ENCODE peak calls at places on chromosomes 2 and 18, in nine cellular contexts. One of them, this sample, is unnamed.

GRCh38 chr2:169027240-169027639 is 3.9 kb downstream of the ABCB11 start:
- DNase-seq in NT2/D1: no peak
- DNase-seq in endothelial cell of umbilical vein: no peak
- DNase-seq in neural progenitor cell: no peak
- DNase-seq in GM23248: no peak
- DNase-seq in SK-N-SH: no peak
- DNase-seq in keratinocyte: no peak
- DNase-seq in neuronal stem cell: no peak
- DNase-seq in mesendoderm: no peak
- DNase-seq in this sample: no peak

GRCh38 chr2:154900963-154901517 is 202.5 kb downstream of the KCNJ3 start:
- DNase-seq in neuronal stem cell: no peak
- DNase-seq in keratinocyte: no peak
- DNase-seq in endothelial cell of umbilical vein: no peak
- DNase-seq in neural progenitor cell: no peak
- DNase-seq in mesendoderm: no peak
- DNase-seq in GM23248: no peak
- DNase-seq in SK-N-SH: no peak
- DNase-seq in NT2/D1: no peak
- DNase-seq in this sample: no peak

GRCh38 chr2:234142530-234142929 is 92.0 kb downstream of the SPP2 start:
- DNase-seq in NT2/D1: no peak
- DNase-seq in keratinocyte: no peak
- DNase-seq in GM23248: peak; percentile 13
- DNase-seq in neural progenitor cell: no peak
- DNase-seq in SK-N-SH: no peak
- DNase-seq in mesendoderm: no peak
- DNase-seq in neuronal stem cell: no peak
- DNase-seq in endothelial cell of umbilical vein: no peak
- DNase-seq in this sample: no peak

GRCh38 chr2:12469053-12469625 is 247.6 kb upstream of the TRIB2 start:
- DNase-seq in GM23248: peak; percentile 25
- DNase-seq in SK-N-SH: no peak
- DNase-seq in neural progenitor cell: no peak
- DNase-seq in endothelial cell of umbilical vein: no peak
- DNase-seq in NT2/D1: no peak
- DNase-seq in keratinocyte: no peak
- DNase-seq in neuronal stem cell: no peak
- DNase-seq in mesendoderm: no peak
- DNase-seq in this sample: no peak

GRCh38 chr2:240573516-240574385 is 5.5 kb downstream of the RNPEPL1 start:
- DNase-seq in neural progenitor cell: no peak
- DNase-seq in mesendoderm: no peak
- DNase-seq in SK-N-SH: peak; percentile 22
- DNase-seq in endothelial cell of umbilical vein: no peak
- DNase-seq in neuronal stem cell: no peak
- DNase-seq in GM23248: no peak
- DNase-seq in NT2/D1: no peak
- DNase-seq in keratinocyte: no peak
- DNase-seq in this sample: no peak

GRCh38 chr18:76209597-76209996 is 285.4 kb downstream of the ZNF516 start:
- DNase-seq in SK-N-SH: no peak
- DNase-seq in GM23248: peak; percentile 90
- DNase-seq in neural progenitor cell: no peak
- DNase-seq in neuronal stem cell: no peak
- DNase-seq in endothelial cell of umbilical vein: no peak
- DNase-seq in mesendoderm: no peak
- DNase-seq in NT2/D1: no peak
- DNase-seq in keratinocyte: peak; percentile 21
- DNase-seq in this sample: peak; percentile 79

GRCh38 chr2:170843656-170844055 is 27.0 kb downstream of the GAD1 start:
- DNase-seq in mesendoderm: no peak
- DNase-seq in NT2/D1: no peak
- DNase-seq in endothelial cell of umbilical vein: peak; percentile 47
- DNase-seq in neural progenitor cell: no peak
- DNase-seq in GM23248: peak; percentile 79
- DNase-seq in SK-N-SH: no peak
- DNase-seq in keratinocyte: no peak
- DNase-seq in neuronal stem cell: no peak
- DNase-seq in this sample: peak; percentile 81

GRCh38 chr18:62069556-62069955 is 117.3 kb downstream of the PIGN start:
- DNase-seq in endothelial cell of umbilical vein: no peak
- DNase-seq in mesendoderm: no peak
- DNase-seq in neural progenitor cell: no peak
- DNase-seq in neuronal stem cell: no peak
- DNase-seq in SK-N-SH: no peak
- DNase-seq in keratinocyte: no peak
- DNase-seq in GM23248: no peak
- DNase-seq in NT2/D1: no peak
- DNase-seq in this sample: no peak

GRCh38 chr2:158969162-158969716 is 799 bp downstream of the TANC1 start:
- DNase-seq in endothelial cell of umbilical vein: peak; percentile 44
- DNase-seq in GM23248: peak; percentile 34
- DNase-seq in SK-N-SH: no peak
- DNase-seq in neuronal stem cell: peak; percentile 11
- DNase-seq in neural progenitor cell: no peak
- DNase-seq in NT2/D1: no peak
- DNase-seq in mesendoderm: no peak
- DNase-seq in keratinocyte: no peak
- DNase-seq in this sample: no peak

GRCh38 chr2:67277450-67277849 is 119.7 kb upstream of the ETAA1 start:
- DNase-seq in SK-N-SH: no peak
- DNase-seq in GM23248: no peak
- DNase-seq in neuronal stem cell: no peak
- DNase-seq in NT2/D1: no peak
- DNase-seq in keratinocyte: no peak
- DNase-seq in neural progenitor cell: peak; percentile 27
- DNase-seq in mesendoderm: peak; percentile 43
- DNase-seq in endothelial cell of umbilical vein: no peak
- DNase-seq in this sample: no peak

GRCh38 chr2:33441235-33441810 is 35.1 kb upstream of the RASGRP3 start:
- DNase-seq in mesendoderm: peak; percentile 71
- DNase-seq in neuronal stem cell: peak; percentile 26
- DNase-seq in GM23248: peak; percentile 84
- DNase-seq in endothelial cell of umbilical vein: peak; percentile 79
- DNase-seq in NT2/D1: peak; percentile 52
- DNase-seq in keratinocyte: no peak
- DNase-seq in neural progenitor cell: peak; percentile 70
- DNase-seq in SK-N-SH: peak; percentile 56
- DNase-seq in this sample: peak; percentile 56

GRCh38 chr18:49725809-49726514 is 87.4 kb downstream of the ACAA2 start:
- DNase-seq in neuronal stem cell: peak; percentile 61
- DNase-seq in mesendoderm: peak; percentile 100
- DNase-seq in NT2/D1: peak; percentile 52
- DNase-seq in keratinocyte: no peak
- DNase-seq in endothelial cell of umbilical vein: peak; percentile 87
- DNase-seq in neural progenitor cell: peak; percentile 83
- DNase-seq in SK-N-SH: peak; percentile 29
- DNase-seq in GM23248: peak; percentile 95
- DNase-seq in this sample: peak; percentile 99

GRCh38 chr18:25896178-25896780 is 194.1 kb downstream of the SS18 start:
- DNase-seq in mesendoderm: peak; percentile 58
- DNase-seq in neuronal stem cell: peak; percentile 27
- DNase-seq in GM23248: peak; percentile 67
- DNase-seq in neural progenitor cell: peak; percentile 70
- DNase-seq in keratinocyte: no peak
- DNase-seq in NT2/D1: peak; percentile 1
- DNase-seq in endothelial cell of umbilical vein: peak; percentile 62
- DNase-seq in SK-N-SH: peak; percentile 60
- DNase-seq in this sample: peak; percentile 41

GRCh38 chr2:72917138-72917874 is at the start of gene EMX1:
- DNase-seq in endothelial cell of umbilical vein: no peak
- DNase-seq in neural progenitor cell: peak; percentile 92
- DNase-seq in mesendoderm: peak; percentile 93
- DNase-seq in GM23248: peak; percentile 46
- DNase-seq in keratinocyte: no peak
- DNase-seq in SK-N-SH: peak; percentile 77
- DNase-seq in NT2/D1: no peak
- DNase-seq in neuronal stem cell: peak; percentile 83
- DNase-seq in this sample: no peak

GRCh38 chr2:220553150-220553549 is 925.7 kb downstream of the SLC4A3 start:
- DNase-seq in neural progenitor cell: no peak
- DNase-seq in endothelial cell of umbilical vein: no peak
- DNase-seq in mesendoderm: no peak
- DNase-seq in GM23248: no peak
- DNase-seq in SK-N-SH: no peak
- DNase-seq in keratinocyte: no peak
- DNase-seq in NT2/D1: no peak
- DNase-seq in neuronal stem cell: no peak
- DNase-seq in this sample: no peak

DNA sequence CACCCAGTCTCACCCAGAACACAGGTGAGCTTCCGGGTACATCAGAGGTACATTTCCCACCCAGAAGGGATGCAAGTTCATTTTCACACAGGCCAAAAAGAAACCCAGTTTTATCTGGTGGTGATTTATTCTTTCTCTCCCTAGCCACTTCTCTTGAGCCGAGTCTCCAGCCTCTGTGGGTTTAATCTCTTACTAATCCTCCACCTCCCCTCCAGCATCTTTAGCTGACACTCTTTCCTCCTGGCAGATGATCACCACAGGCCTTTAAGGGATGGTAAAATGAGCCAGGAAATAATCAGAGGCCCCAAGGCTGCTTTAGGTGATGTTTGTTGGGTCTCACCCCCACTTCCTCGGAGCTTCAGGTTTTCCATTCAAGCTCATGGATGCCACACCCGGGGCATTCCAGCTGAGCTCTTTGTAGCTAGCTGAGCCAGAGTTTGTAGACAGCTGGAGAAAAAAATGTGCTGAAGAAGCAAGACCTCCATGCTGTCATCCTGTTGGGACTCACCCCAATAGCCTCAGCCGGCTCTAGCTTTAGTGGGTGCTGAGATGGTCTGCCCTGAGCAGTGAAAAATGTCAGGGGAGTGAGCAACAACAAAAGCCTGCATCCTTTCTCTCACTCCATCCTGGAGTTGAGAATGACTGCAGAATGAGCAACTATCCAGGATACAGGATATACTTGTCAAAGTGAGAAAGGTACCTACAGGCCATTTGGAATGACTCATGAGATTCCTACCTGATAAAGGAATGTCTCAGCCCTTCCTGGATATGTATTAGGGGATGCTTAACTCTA is 145.9 kb upstream of the DLX2 start:
- DNase-seq in neuronal stem cell: no peak
- DNase-seq in mesendoderm: peak; percentile 96
- DNase-seq in neural progenitor cell: peak; percentile 30
- DNase-seq in SK-N-SH: no peak
- DNase-seq in NT2/D1: no peak
- DNase-seq in GM23248: peak; percentile 80
- DNase-seq in endothelial cell of umbilical vein: peak; percentile 59
- DNase-seq in keratinocyte: peak; percentile 84
- DNase-seq in this sample: peak; percentile 83
- H3K4me1 ChIP-seq in neuronal stem cell: peaks cover 7% of the 10 kb centered on the region
- H3K4me1 ChIP-seq in mesendoderm: peaks cover 4% of the 10 kb centered on the region
- H3K4me1 ChIP-seq in neural progenitor cell: peaks cover 12% of the 10 kb centered on the region
- H3K4me1 ChIP-seq in SK-N-SH: peaks cover 52% of the 10 kb centered on the region
- H3K4me1 ChIP-seq in NT2/D1: peaks cover 7% of the 10 kb centered on the region
- H3K4me1 ChIP-seq in GM23248: peaks cover 61% of the 10 kb centered on the region
- H3K4me1 ChIP-seq in endothelial cell of umbilical vein: peaks cover 70% of the 10 kb centered on the region
- H3K4me1 ChIP-seq in keratinocyte: peaks cover 70% of the 10 kb centered on the region
- H3K4me1 ChIP-seq in this sample: peaks cover 37% of the 10 kb centered on the region

DNA sequence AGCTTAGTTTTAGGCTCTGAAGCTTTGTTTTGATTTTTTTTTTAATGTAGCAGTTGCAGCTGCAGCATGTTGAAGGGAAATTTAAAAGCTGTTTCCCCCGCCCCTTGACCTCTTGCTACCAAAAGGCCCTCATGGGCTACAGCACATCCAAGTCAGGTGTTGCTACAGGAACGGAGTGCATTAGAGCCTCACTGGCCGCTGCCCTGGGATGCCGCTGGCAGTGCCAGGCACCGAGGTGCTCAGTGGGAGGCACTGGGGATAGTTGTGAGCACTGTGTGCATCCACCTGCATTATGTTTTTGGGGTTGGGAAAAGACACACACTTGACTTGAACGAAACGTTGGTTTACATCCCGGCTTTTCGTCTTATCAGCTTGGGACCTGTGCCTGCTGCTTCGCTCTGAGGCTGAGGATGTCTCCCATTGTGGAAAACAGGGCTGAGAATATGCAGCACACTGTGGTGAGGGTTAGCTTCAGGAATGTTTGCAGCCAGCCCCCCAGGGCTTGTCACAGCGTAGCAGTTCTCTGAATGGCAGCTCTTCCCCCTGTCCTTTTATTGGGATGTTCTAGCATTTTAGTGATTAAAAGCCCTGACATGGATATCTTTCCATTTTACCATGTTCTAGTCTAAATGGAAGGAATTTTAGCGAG is 24.1 kb downstream of the DCDC2C start:
- DNase-seq in SK-N-SH: no peak
- DNase-seq in keratinocyte: no peak
- DNase-seq in endothelial cell of umbilical vein: no peak
- DNase-seq in neuronal stem cell: peak; percentile 6
- DNase-seq in GM23248: no peak
- DNase-seq in mesendoderm: peak; percentile 86
- DNase-seq in neural progenitor cell: peak; percentile 54
- DNase-seq in NT2/D1: peak; percentile 58
- DNase-seq in this sample: no peak
- H3K9ac ChIP-seq in SK-N-SH: no peak overlapping the region
- H3K9ac ChIP-seq in keratinocyte: no peak overlapping the region
- H3K9ac ChIP-seq in endothelial cell of umbilical vein: no peak overlapping the region
- H3K9ac ChIP-seq in neuronal stem cell: no peak overlapping the region
- H3K9ac ChIP-seq in GM23248: no peak overlapping the region
- H3K9ac ChIP-seq in mesendoderm: peak overlapping the region; percentile 65
- H3K9ac ChIP-seq in neural progenitor cell: no peak overlapping the region
- H3K9ac ChIP-seq in NT2/D1: peak overlapping the region; percentile 59
- H3K9ac ChIP-seq in this sample: no peak overlapping the region

DNA sequence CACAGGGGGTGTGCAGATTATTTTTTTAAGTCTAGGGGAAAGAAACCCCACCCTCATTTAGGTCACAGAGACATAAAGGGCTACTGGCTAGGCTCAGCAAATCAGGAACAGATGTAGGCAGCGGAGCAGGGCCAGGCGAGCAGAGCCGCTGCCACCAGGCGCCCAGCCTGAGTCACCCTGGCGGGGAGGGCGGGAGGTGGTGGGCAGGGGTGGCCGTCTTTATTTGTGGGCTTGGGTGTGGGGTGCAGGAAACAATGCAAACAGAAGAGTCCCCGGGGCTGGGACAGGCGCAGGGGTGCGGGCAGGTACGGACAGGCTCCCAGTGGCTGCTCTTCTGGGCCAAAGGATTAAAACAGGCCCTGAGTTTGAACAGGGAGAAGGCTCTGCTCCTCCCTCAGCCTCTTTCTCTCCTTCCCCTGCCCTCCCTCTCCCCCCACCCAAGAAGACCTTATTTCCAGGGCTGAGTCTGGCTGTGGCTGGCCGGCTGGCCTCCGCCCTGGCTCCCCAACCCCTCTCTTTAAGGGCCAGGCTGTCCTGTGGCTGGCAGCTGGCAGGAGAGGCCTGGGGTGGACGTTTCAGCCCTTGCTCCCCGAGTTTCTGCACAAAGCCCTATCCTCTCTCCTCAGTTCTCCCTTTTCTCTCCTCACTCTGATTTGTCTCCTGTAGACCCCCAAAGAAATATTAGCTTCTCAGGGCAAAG is 142.9 kb upstream of the SMAD2 start:
- DNase-seq in neuronal stem cell: no peak
- DNase-seq in neural progenitor cell: peak; percentile 17
- DNase-seq in endothelial cell of umbilical vein: no peak
- DNase-seq in keratinocyte: peak; percentile 48
- DNase-seq in GM23248: peak; percentile 79
- DNase-seq in NT2/D1: no peak
- DNase-seq in mesendoderm: no peak
- DNase-seq in SK-N-SH: peak; percentile 87
- DNase-seq in this sample: no peak
- H3K4me1 ChIP-seq in neuronal stem cell: peaks cover 3% of the 10 kb centered on the region
- H3K4me1 ChIP-seq in neural progenitor cell: peaks cover 15% of the 10 kb centered on the region
- H3K4me1 ChIP-seq in endothelial cell of umbilical vein: no peaks in the 10 kb centered on the region
- H3K4me1 ChIP-seq in keratinocyte: peaks cover 24% of the 10 kb centered on the region
- H3K4me1 ChIP-seq in GM23248: peaks cover 10% of the 10 kb centered on the region
- H3K4me1 ChIP-seq in NT2/D1: peaks cover 4% of the 10 kb centered on the region
- H3K4me1 ChIP-seq in mesendoderm: peaks cover 3% of the 10 kb centered on the region
- H3K4me1 ChIP-seq in SK-N-SH: peaks cover 8% of the 10 kb centered on the region
- H3K4me1 ChIP-seq in this sample: no peaks in the 10 kb centered on the region

GRCh38 chr2:60486067-60486466 is 67.4 kb downstream of the BCL11A start:
- DNase-seq in SK-N-SH: no peak
- DNase-seq in endothelial cell of umbilical vein: no peak
- DNase-seq in neural progenitor cell: no peak
- DNase-seq in NT2/D1: no peak
- DNase-seq in mesendoderm: no peak
- DNase-seq in neuronal stem cell: no peak
- DNase-seq in keratinocyte: no peak
- DNase-seq in GM23248: no peak
- DNase-seq in this sample: no peak
- H3K9ac ChIP-seq in SK-N-SH: no peak overlapping the region
- H3K9ac ChIP-seq in endothelial cell of umbilical vein: no peak overlapping the region
- H3K9ac ChIP-seq in neural progenitor cell: no peak overlapping the region
- H3K9ac ChIP-seq in NT2/D1: no peak overlapping the region
- H3K9ac ChIP-seq in mesendoderm: no peak overlapping the region
- H3K9ac ChIP-seq in neuronal stem cell: no peak overlapping the region
- H3K9ac ChIP-seq in keratinocyte: no peak overlapping the region
- H3K9ac ChIP-seq in GM23248: no peak overlapping the region
- H3K9ac ChIP-seq in this sample: no peak overlapping the region

This sample was measured in fibroblast of lung.